ENCODE peak calls at places on chromosomes 4 and X, in nine cellular contexts. Y is aorta; I is NCI-H1092 treated with DMSO at 0.1 percent for 48 hours; B is BE2C; C is EL; T is stimulated activated CD4-positive, alpha-beta T cell treated with anti-CD3 and anti-CD28 coated beads, Interleukin-4, amount 100 ng/mL, for 48 hours; U is progenitor cell of endocrine pancreas; F is testis; J is pons. Q is an unnamed sample.

GRCh38 chr4:6909970-6910339 is 329 bp downstream of the TBC1D14 start:
- DNase-seq in Y (no peak), I (no peak), B (no peak), C (peak; percentile 37), T (no peak), U (peak; percentile 30), F (no peak), J (no peak), Q (no peak)

GRCh38 chr4:142021181-142021580 is 384.8 kb downstream of the IL15 start:
- DNase-seq in Y (no peak), I (no peak), B (no peak), C (no peak), T (no peak), U (no peak), F (no peak), J (no peak), Q (no peak)

GRCh38 chr4:145161549-145161948 is 18.8 kb downstream of the OTUD4 start:
- DNase-seq in Y (no peak), I (no peak), B (no peak), C (no peak), T (no peak), U (no peak), F (no peak), J (no peak), Q (no peak)

GRCh38 chr4:26985836-26986235 is 125.2 kb downstream of the STIM2 start:
- DNase-seq in Y (no peak), I (no peak), B (no peak), C (no peak), T (no peak), U (no peak), F (no peak), J (no peak), Q (no peak)

GRCh38 chrX:47361538-47362511 is 8.6 kb upstream of the ZNF157 start:
- DNase-seq in Y (peak; percentile 85), I (peak; percentile 99), B (peak; percentile 84), C (peak; percentile 82), T (no peak), U (peak; percentile 58), F (peak; percentile 82), J (peak; percentile 97), Q (peak; percentile 62)

GRCh38 chrX:46770006-46770816 is 11.3 kb upstream of the SLC9A7 start:
- DNase-seq in Y (no peak), I (no peak), B (peak; percentile 26), C (peak; percentile 70), T (no peak), U (no peak), F (no peak), J (no peak), Q (no peak)

GRCh38 chrX:9339603-9340569 is 125.0 kb upstream of the TBL1X start:
- DNase-seq in Y (no peak), I (peak; percentile 34), B (peak; percentile 45), C (no peak), T (no peak), U (no peak), F (peak; percentile 55), J (no peak), Q (no peak)

GRCh38 chr4:161206528-161207080 is 957.2 kb downstream of the FSTL5 start:
- DNase-seq in Y (no peak), I (no peak), B (no peak), C (no peak), T (no peak), U (no peak), F (no peak), J (no peak), Q (no peak)

GRCh38 chrX:115642895-115643530 is 82.0 kb downstream of the PLS3 start:
- DNase-seq in Y (no peak), I (peak; percentile 42), B (peak; percentile 25), C (peak; percentile 68), T (peak; percentile 8), U (peak; percentile 17), F (peak; percentile 54), J (peak; percentile 58), Q (no peak)

GRCh38 chr4:37891221-37892159 is 606 bp downstream of the TBC1D1 start:
- DNase-seq in Y (no peak), I (no peak), B (no peak), C (peak; percentile 40), T (peak; percentile 30), U (no peak), F (peak; percentile 47), J (peak; percentile 29), Q (no peak)

GRCh38 chr4:8907596-8908205 is 36.1 kb upstream of the HMX1 start:
- DNase-seq in Y (peak; percentile 54), I (no peak), B (no peak), C (no peak), T (no peak), U (no peak), F (peak; percentile 4), J (no peak), Q (no peak)

GRCh38 chr4:13240066-13240465 is 244.1 kb downstream of the RAB28 start:
- DNase-seq in Y (no peak), I (no peak), B (no peak), C (peak; percentile 22), T (no peak), U (no peak), F (no peak), J (no peak), Q (no peak)

GRCh38 chrX:114774691-114775090 is 190.8 kb downstream of the HTR2C start:
- DNase-seq in Y (no peak), I (no peak), B (peak; percentile 24), C (no peak), T (no peak), U (no peak), F (no peak), J (no peak), Q (no peak)

GRCh38 chr4:3313139-3313538 is 20.3 kb downstream of the RGS12 start:
- DNase-seq in Y (peak; percentile 14), I (no peak), B (peak; percentile 0), C (no peak), T (no peak), U (no peak), F (no peak), J (no peak), Q (no peak)

GRCh38 chrX:32954125-32954524 is 257.2 kb downstream of the DMD start:
- DNase-seq in Y (no peak), I (no peak), B (no peak), C (no peak), T (no peak), U (no peak), F (no peak), J (no peak), Q (no peak)

GRCh38 chr4:147108409-147108808 is 162.7 kb upstream of the TTC29 start:
- DNase-seq in Y (no peak), I (no peak), B (no peak), C (no peak), T (no peak), U (no peak), F (no peak), J (no peak), Q (no peak)

GRCh38 chr4:3801931-3802550 is 35.9 kb downstream of the ADRA2C start:
- DNase-seq in Y (peak; percentile 45), I (peak; percentile 60), B (no peak), C (no peak), T (no peak), U (no peak), F (no peak), J (no peak), Q (no peak)

GRCh38 chr4:149306537-149306936 is 509.1 kb downstream of the IQCM start:
- DNase-seq in Y (no peak), I (no peak), B (no peak), C (no peak), T (no peak), U (no peak), F (no peak), J (no peak), Q (no peak)

GRCh38 chr4:182418054-182418734 is 175.0 kb downstream of the TENM3 start:
- DNase-seq in Y (no peak), I (no peak), B (no peak), C (no peak), T (no peak), U (no peak), F (no peak), J (no peak), Q (no peak)

GRCh38 chr4:127364911-127365310 is 267.8 kb upstream of the INTU start:
- DNase-seq in Y (no peak), I (no peak), B (no peak), C (no peak), T (no peak), U (no peak), F (no peak), J (no peak), Q (no peak)

Q was measured in H1.